ENCODE peak calls at places on chromosomes 7 and 10, in seven cellular contexts. K, D, E, C, A, B and I are unnamed samples.

GRCh38 chr7:131244259-131244852 is 83.3 kb upstream of the MKLN1 start:
- DNase-seq in K (peak; percentile 44), D (peak; percentile 78), A (no peak), C (no peak), E (no peak), B (no peak), I (peak; percentile 95)

GRCh38 chr7:150755473-150756099 is 18.4 kb downstream of the GIMAP5 start:
- DNase-seq in D (no peak), C (no peak), E (no peak), K (no peak), B (peak; percentile 83), A (peak; percentile 39), I (no peak)

GRCh38 chr7:159310457-159311171 is 165.9 kb upstream of the VIPR2 start:
- DNase-seq in A (no peak), B (no peak), C (no peak), D (peak; percentile 29), K (peak; percentile 28), E (no peak), I (no peak)

GRCh38 chr7:84492565-84493034 is 298.0 kb upstream of the SEMA3A start:
- DNase-seq in E (no peak), A (no peak), C (no peak), K (no peak), B (no peak), D (no peak), I (no peak)

GRCh38 chr10:58517071-58517470 is 4.4 kb downstream of the BICC1 start:
- DNase-seq in E (no peak), A (no peak), D (no peak), K (no peak), B (no peak), C (no peak), I (no peak)

GRCh38 chr7:10181996-10182395 is 791.7 kb upstream of the PHF14 start:
- DNase-seq in C (no peak), B (peak; percentile 40), A (peak; percentile 4), K (no peak), D (no peak), E (no peak), I (no peak)

GRCh38 chr10:17992266-17992665 is 40.5 kb downstream of the SLC39A12 start:
- DNase-seq in C (no peak), K (no peak), E (no peak), D (no peak), B (no peak), A (no peak), I (no peak)

GRCh38 chr10:93199221-93199681 is 125.6 kb downstream of the CYP26A1 start:
- DNase-seq in E (no peak), C (peak; percentile 80), K (no peak), D (peak; percentile 21), B (peak; percentile 26), A (no peak), I (peak; percentile 85)

DNA sequence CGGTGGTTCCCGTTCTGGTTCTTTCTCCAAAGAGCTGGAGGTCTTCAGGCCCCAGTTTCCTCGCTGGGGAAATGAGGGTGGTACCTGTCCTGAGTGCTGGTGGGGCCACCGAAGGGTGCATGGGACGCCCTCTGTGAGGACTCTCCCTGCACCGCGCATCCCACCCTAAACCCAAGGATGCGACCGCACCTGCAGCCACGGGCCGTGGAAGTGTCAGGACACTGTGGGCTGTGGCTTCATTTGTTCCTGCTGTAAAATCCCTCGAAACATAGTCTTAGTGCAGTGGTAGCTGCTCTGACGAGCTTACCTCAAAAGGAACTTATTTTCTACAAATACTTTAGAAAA is 84.1 kb downstream of the NKX6-2 start:
- DNase-seq in K (no peak), E (no peak), D (no peak), C (no peak), B (no peak), A (no peak), I (no peak)
- TF ChIP-seq CTCF in K (no peak), E (no peak), D (no peak), C (no peak), B (no peak), A (no peak), I (no peak)

GRCh38 chr7:108498481-108498880 is 27.5 kb downstream of the PNPLA8 start:
- DNase-seq in A (no peak), C (no peak), E (no peak), K (no peak), B (no peak), D (no peak), I (no peak)
- TF ChIP-seq CTCF in A (no peak), C (no peak), E (no peak), K (no peak), B (no peak), D (no peak), I (no peak)

GRCh38 chr10:119728172-119728800 is 2.4 kb downstream of the INPP5F start:
- DNase-seq in A (no peak), K (no peak), B (no peak), E (no peak), D (no peak), C (no peak), I (no peak)
- TF ChIP-seq CTCF in A (no peak), K (no peak), B (no peak), E (no peak), D (no peak), C (no peak), I (no peak)

GRCh38 chr10:43310872-43311271 is 44.0 kb upstream of the RASGEF1A start:
- DNase-seq in E (no peak), D (peak; percentile 43), B (no peak), K (no peak), A (no peak), C (no peak), I (no peak)

GRCh38 chr10:43314626-43315025 is 47.8 kb upstream of the RASGEF1A start:
- DNase-seq in E (no peak), A (no peak), K (no peak), B (no peak), C (no peak), D (no peak), I (no peak)

GRCh38 chr10:43311794-43312193 is 44.9 kb upstream of the RASGEF1A start:
- DNase-seq in C (no peak), B (no peak), D (no peak), A (no peak), E (no peak), K (no peak), I (no peak)

GRCh38 chr10:43313901-43314300 is 47.0 kb upstream of the RASGEF1A start:
- DNase-seq in A (peak; percentile 5), B (no peak), E (no peak), D (no peak), K (no peak), C (no peak), I (no peak)

DNA sequence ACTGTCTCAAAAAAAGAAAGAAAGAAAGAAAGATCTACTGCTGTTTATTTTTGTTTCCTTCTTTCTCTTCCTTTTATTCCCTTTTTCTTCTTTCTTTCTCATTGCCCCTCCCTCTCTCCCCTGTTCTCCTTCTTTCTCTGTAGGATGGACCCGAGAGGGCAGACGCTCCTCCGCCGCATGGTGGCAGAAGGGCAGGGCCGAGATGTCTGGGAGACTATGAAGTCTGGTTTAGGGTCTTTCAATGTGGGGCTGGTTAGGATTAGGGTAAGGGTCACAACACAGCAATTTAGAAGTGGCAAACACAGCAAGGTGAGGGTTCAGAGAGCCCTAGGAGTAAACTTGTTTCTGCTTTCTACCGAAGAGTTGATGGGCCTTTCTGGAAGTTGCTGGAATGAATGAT is 45.7 kb upstream of the RASGEF1A start:
- DNase-seq in B (no peak), D (no peak), C (no peak), A (no peak), E (no peak), K (no peak), I (no peak)
- TF ChIP-seq CTCF in B (no peak), D (no peak), C (no peak), A (no peak), E (no peak), K (no peak), I (no peak)